ENCODE peak calls at places on chromosomes 2 and 18, in four cellular contexts. J is adipocyte; R is left lung; Y is CD4-positive, alpha-beta memory T cell. V is an unnamed sample.
A peak's percentile ranks its signal among the peaks of the same experiment; 100 is the strongest.

GRCh38 chr2:62908145-62908544 is 142.5 kb upstream of the OTX1 start:
- DNase-seq in J (no peak), R (no peak), Y (no peak), V (peak; percentile 3)

GRCh38 chr2:216392018-216392562 is 19.8 kb upstream of the MARCHF4 start:
- DNase-seq in J (no peak), R (no peak), Y (no peak), V (no peak)

GRCh38 chr2:236672606-236673005 is 103.0 kb downstream of the ACKR3 start:
- DNase-seq in J (no peak), R (no peak), Y (no peak), V (no peak)

GRCh38 chr2:181949047-181949446 is 36.6 kb upstream of the PPP1R1C start:
- DNase-seq in J (peak; percentile 48), R (no peak), Y (no peak), V (no peak)

GRCh38 chr2:159185401-159186130 is 100.9 kb downstream of the WDSUB1 start:
- DNase-seq in J (no peak), R (no peak), Y (no peak), V (no peak)

GRCh38 chr2:23436346-23437099 is 51.5 kb downstream of the KLHL29 start:
- DNase-seq in J (no peak), R (no peak), Y (no peak), V (no peak)

GRCh38 chr2:197310940-197311485 is 433 bp upstream of the ANKRD44 start:
- DNase-seq in J (no peak), R (no peak), Y (no peak), V (no peak)

GRCh38 chr18:26863921-26864497 is 1.5 kb downstream of the AQP4 start:
- DNase-seq in J (no peak), R (no peak), Y (no peak), V (no peak)

GRCh38 chr18:10234281-10234680 is 220.2 kb upstream of the APCDD1 start:
- DNase-seq in J (peak; percentile 19), R (no peak), Y (no peak), V (no peak)

GRCh38 chr2:104444840-104445239 is 409.1 kb upstream of the POU3F3 start:
- DNase-seq in J (no peak), R (peak; percentile 6), Y (no peak), V (no peak)

GRCh38 chr18:23032030-23032582 is 99.0 kb downstream of the RBBP8 start:
- DNase-seq in J (peak; percentile 80), R (no peak), Y (no peak), V (no peak)

GRCh38 chr2:202037086-202037485 is 3.4 kb downstream of the FZD7 start:
- DNase-seq in J (peak; percentile 66), R (no peak), Y (no peak), V (no peak)
- H3K4me3 ChIP-seq in J (peak overlapping the region; percentile 76), R (peak overlapping the region; percentile 61), Y (no peak overlapping the region), V (no peak overlapping the region)

GRCh38 chr2:120775801-120776589 is 40.3 kb downstream of the GLI2 start:
- DNase-seq in J (no peak), R (peak; percentile 68), Y (no peak), V (no peak)

GRCh38 chr2:120775261-120775660 is 39.6 kb downstream of the GLI2 start:
- DNase-seq in J (no peak), R (peak; percentile 46), Y (no peak), V (no peak)

GRCh38 chr2:120773186-120773800 is 37.6 kb downstream of the GLI2 start:
- DNase-seq in J (no peak), R (peak; percentile 50), Y (no peak), V (no peak)

GRCh38 chr2:120776649-120777048 is 41.0 kb downstream of the GLI2 start:
- DNase-seq in J (no peak), R (peak; percentile 71), Y (no peak), V (no peak)

DNA sequence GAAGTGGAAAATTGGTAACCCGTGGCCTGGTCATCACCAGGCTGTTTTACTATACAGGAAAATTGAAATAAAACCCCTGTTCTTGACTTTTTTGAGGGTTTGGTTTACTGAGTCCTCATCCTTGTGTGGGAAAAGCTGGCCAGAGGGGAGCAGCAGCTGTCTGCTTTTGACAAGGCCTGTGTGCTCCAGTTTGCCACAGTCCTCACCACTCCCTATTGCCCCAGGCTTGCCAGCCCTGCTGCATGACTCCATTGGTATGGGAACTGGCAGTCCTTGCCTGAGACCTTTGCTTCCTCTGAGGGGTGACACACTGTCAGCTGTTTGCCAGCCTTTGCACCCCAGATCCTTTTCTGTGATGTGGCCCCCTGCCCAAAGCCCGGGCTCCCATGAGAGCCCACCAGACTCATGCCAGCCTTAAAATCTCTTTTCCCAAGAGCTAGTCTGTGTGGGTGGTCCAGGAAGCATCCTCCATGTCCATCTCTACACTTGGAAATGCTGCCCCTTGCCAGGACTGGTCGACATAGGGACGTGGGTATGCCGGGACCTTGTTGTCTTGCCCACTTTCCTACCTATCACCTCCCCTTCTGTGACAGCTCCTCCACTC is 39.0 kb downstream of the GLI2 start:
- DNase-seq in J (no peak), R (peak; percentile 28), Y (no peak), V (no peak)
- H3K4me1 ChIP-seq in J (peaks cover 29% of the 10 kb centered on the region), R (no peaks in the 10 kb centered on the region), Y (no peaks in the 10 kb centered on the region), V (no peaks in the 10 kb centered on the region)

DNA sequence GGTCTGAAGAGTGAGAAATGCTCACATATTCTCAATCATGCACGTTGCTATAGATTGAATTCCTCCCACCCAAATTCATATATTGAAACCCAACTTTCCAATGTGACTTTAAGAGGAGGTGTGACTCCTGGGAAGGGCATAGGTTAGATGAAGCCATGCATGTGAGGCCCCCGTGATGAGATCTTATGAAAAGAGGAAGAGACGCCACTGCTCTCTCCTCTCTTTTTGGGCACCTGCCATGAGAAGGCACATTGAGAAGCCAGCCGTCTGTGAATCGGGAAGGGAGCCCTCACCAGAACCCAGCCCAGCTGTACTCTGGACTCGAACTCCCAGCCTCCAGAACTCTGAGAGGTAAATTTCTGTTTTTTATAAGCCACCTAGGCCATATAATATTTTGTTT is 842.6 kb upstream of the SALL3 start:
- DNase-seq in J (no peak), R (no peak), Y (no peak), V (no peak)
- H3K4me3 ChIP-seq in J (no peak overlapping the region), R (no peak overlapping the region), Y (no peak overlapping the region), V (no peak overlapping the region)

DNA sequence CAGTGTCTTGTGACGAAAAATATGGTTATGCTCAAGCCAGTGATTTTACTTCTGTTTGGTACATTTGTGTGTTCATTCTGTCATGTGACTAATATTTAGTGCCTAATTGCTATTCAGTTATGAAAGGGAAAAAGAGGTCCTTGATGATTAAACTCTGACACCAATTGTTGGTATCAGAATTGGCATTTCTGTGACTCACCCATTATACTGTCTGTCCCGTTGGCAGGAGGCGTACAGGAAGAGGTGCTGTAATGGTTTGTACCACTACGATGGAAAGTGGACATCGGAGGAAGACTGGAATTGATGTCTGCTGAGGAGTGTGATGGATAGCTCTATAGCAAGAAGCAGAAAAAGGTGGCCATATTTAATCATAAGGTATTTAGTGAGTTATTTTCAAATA is 310.4 kb upstream of the CCDC68 start:
- DNase-seq in J (no peak), R (no peak), Y (no peak), V (no peak)
- H3K4me1 ChIP-seq in J (peaks cover 31% of the 10 kb centered on the region), R (peaks cover 39% of the 10 kb centered on the region), Y (no peaks in the 10 kb centered on the region), V (no peaks in the 10 kb centered on the region)

GRCh38 chr2:163493330-163494319 is 242.2 kb downstream of the FIGN start:
- DNase-seq in J (no peak), R (no peak), Y (no peak), V (no peak)
- H3K4me3 ChIP-seq in J (no peak overlapping the region), R (no peak overlapping the region), Y (no peak overlapping the region), V (no peak overlapping the region)

DNA sequence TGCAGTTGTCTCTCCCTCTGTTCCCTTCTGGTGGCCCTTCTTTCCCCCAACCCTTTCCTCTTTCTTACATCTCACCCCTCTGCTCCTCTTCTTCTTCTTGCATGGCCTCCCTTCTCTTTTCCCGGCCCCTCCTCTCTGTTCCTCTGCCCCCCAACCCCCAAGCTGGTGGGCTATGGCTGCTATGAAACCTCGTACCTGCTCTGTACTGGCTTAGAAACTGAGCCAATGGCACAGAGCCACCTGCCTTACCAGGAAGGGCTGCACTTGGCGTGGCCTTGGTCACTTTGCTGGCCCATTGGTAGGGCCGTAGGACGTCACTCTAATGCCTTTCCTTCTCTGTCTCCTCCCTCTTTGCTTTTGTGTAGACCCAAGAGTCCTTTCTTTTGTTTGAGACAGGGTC is 78.9 kb downstream of the LRRFIP1 start:
- DNase-seq in J (no peak), R (no peak), Y (no peak), V (no peak)
- H3K4me1 ChIP-seq in J (peaks cover 42% of the 10 kb centered on the region), R (peaks cover 83% of the 10 kb centered on the region), Y (peaks cover 71% of the 10 kb centered on the region), V (peaks cover 56% of the 10 kb centered on the region)

GRCh38 chr2:88125924-88126771 is 1.7 kb downstream of the FABP1 start:
- DNase-seq in J (no peak), R (no peak), Y (no peak), V (no peak)
- H3K4me3 ChIP-seq in J (no peak overlapping the region), R (no peak overlapping the region), Y (no peak overlapping the region), V (no peak overlapping the region)